ENCODE peak calls at places on chromosome 14, in ten cellular contexts. One of them, this sample, is unnamed.

GRCh38 chr14:95993768-95994592 is 45.2 kb upstream of the C14orf132 start:
- DNase-seq in substantia nigra: no peak
- DNase-seq in uterus: peak; percentile 17
- DNase-seq in ovary: no peak
- DNase-seq in fibroblast of lung: peak; percentile 78
- DNase-seq in breast epithelium: no peak
- DNase-seq in cardiac muscle cell: peak; percentile 67
- DNase-seq in heart left ventricle: no peak
- DNase-seq in H9: peak; percentile 72
- DNase-seq in PC-9: no peak
- DNase-seq in this sample: no peak

GRCh38 chr14:105273062-105273461 is 24.7 kb downstream of the BTBD6 start:
- DNase-seq in substantia nigra: no peak
- DNase-seq in uterus: no peak
- DNase-seq in ovary: no peak
- DNase-seq in fibroblast of lung: no peak
- DNase-seq in breast epithelium: peak; percentile 32
- DNase-seq in cardiac muscle cell: no peak
- DNase-seq in heart left ventricle: no peak
- DNase-seq in H9: peak; percentile 22
- DNase-seq in PC-9: peak; percentile 45
- DNase-seq in this sample: no peak

GRCh38 chr14:44658389-44658696 is 151.3 kb upstream of the FSCB start:
- DNase-seq in substantia nigra: no peak
- DNase-seq in uterus: no peak
- DNase-seq in ovary: no peak
- DNase-seq in fibroblast of lung: no peak
- DNase-seq in breast epithelium: no peak
- DNase-seq in cardiac muscle cell: no peak
- DNase-seq in heart left ventricle: no peak
- DNase-seq in H9: no peak
- DNase-seq in PC-9: no peak
- DNase-seq in this sample: no peak

GRCh38 chr14:105258846-105259245 is 10.5 kb downstream of the BTBD6 start:
- DNase-seq in substantia nigra: no peak
- DNase-seq in uterus: no peak
- DNase-seq in ovary: no peak
- DNase-seq in fibroblast of lung: peak; percentile 50
- DNase-seq in breast epithelium: no peak
- DNase-seq in cardiac muscle cell: no peak
- DNase-seq in heart left ventricle: no peak
- DNase-seq in H9: no peak
- DNase-seq in PC-9: peak; percentile 18
- DNase-seq in this sample: no peak

GRCh38 chr14:104817930-104818713 is 17.2 kb downstream of the ZBTB42 start:
- DNase-seq in substantia nigra: no peak
- DNase-seq in uterus: no peak
- DNase-seq in ovary: peak; percentile 25
- DNase-seq in fibroblast of lung: no peak
- DNase-seq in breast epithelium: no peak
- DNase-seq in cardiac muscle cell: no peak
- DNase-seq in heart left ventricle: no peak
- DNase-seq in H9: no peak
- DNase-seq in PC-9: no peak
- DNase-seq in this sample: no peak

GRCh38 chr14:94445003-94445402 is 7.6 kb downstream of the SERPINA11 start:
- DNase-seq in substantia nigra: no peak
- DNase-seq in uterus: no peak
- DNase-seq in ovary: no peak
- DNase-seq in fibroblast of lung: no peak
- DNase-seq in breast epithelium: no peak
- DNase-seq in cardiac muscle cell: no peak
- DNase-seq in heart left ventricle: no peak
- DNase-seq in H9: no peak
- DNase-seq in PC-9: no peak
- DNase-seq in this sample: no peak

GRCh38 chr14:104819361-104819771 is 18.5 kb downstream of the ZBTB42 start:
- DNase-seq in substantia nigra: no peak
- DNase-seq in uterus: no peak
- DNase-seq in ovary: peak; percentile 43
- DNase-seq in fibroblast of lung: no peak
- DNase-seq in breast epithelium: peak; percentile 15
- DNase-seq in cardiac muscle cell: no peak
- DNase-seq in heart left ventricle: no peak
- DNase-seq in H9: no peak
- DNase-seq in PC-9: no peak
- DNase-seq in this sample: no peak

GRCh38 chr14:92511472-92512247 is 1.9 kb upstream of the RIN3 start:
- DNase-seq in substantia nigra: no peak
- DNase-seq in uterus: peak; percentile 42
- DNase-seq in ovary: no peak
- DNase-seq in fibroblast of lung: peak; percentile 95
- DNase-seq in breast epithelium: no peak
- DNase-seq in cardiac muscle cell: peak; percentile 96
- DNase-seq in heart left ventricle: no peak
- DNase-seq in H9: no peak
- DNase-seq in PC-9: peak; percentile 50
- DNase-seq in this sample: no peak

GRCh38 chr14:23162800-23163199 is 20.7 kb downstream of the SLC7A8 start:
- DNase-seq in substantia nigra: no peak
- DNase-seq in uterus: no peak
- DNase-seq in ovary: no peak
- DNase-seq in fibroblast of lung: no peak
- DNase-seq in breast epithelium: no peak
- DNase-seq in cardiac muscle cell: no peak
- DNase-seq in heart left ventricle: no peak
- DNase-seq in H9: no peak
- DNase-seq in PC-9: no peak
- DNase-seq in this sample: no peak

GRCh38 chr14:23160924-23161522 is 22.4 kb downstream of the SLC7A8 start:
- DNase-seq in substantia nigra: no peak
- DNase-seq in uterus: peak; percentile 67
- DNase-seq in ovary: peak; percentile 78
- DNase-seq in fibroblast of lung: peak; percentile 93
- DNase-seq in breast epithelium: peak; percentile 66
- DNase-seq in cardiac muscle cell: peak; percentile 95
- DNase-seq in heart left ventricle: peak; percentile 47
- DNase-seq in H9: peak; percentile 80
- DNase-seq in PC-9: peak; percentile 3
- DNase-seq in this sample: peak; percentile 75

GRCh38 chr14:23164250-23164649 is 19.2 kb downstream of the SLC7A8 start:
- DNase-seq in substantia nigra: no peak
- DNase-seq in uterus: no peak
- DNase-seq in ovary: no peak
- DNase-seq in fibroblast of lung: peak; percentile 39
- DNase-seq in breast epithelium: no peak
- DNase-seq in cardiac muscle cell: peak; percentile 85
- DNase-seq in heart left ventricle: no peak
- DNase-seq in H9: no peak
- DNase-seq in PC-9: no peak
- DNase-seq in this sample: no peak

GRCh38 chr14:23163830-23164229 is 19.6 kb downstream of the SLC7A8 start:
- DNase-seq in substantia nigra: no peak
- DNase-seq in uterus: no peak
- DNase-seq in ovary: no peak
- DNase-seq in fibroblast of lung: no peak
- DNase-seq in breast epithelium: no peak
- DNase-seq in cardiac muscle cell: no peak
- DNase-seq in heart left ventricle: no peak
- DNase-seq in H9: no peak
- DNase-seq in PC-9: no peak
- DNase-seq in this sample: no peak

DNA sequence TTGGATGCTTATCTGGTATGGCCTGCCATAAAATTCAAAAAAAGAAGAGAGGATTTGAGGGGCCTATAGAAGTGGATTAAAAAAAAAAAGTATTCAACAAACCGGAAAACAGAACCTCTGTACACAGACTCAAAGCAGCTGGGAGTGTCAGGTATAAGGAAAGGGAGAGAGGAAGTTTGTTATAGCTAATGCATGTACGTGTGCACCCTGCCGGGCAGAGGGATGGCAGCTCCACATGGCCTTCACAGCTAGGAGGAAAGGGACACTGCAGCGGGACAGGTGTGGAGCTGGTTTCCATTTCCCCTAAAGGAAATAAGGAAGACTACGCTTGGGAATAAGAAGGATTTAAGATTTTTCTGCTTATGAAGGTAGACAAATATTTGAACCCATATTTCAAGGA is 21.5 kb downstream of the SLC7A8 start:
- DNase-seq in substantia nigra: no peak
- DNase-seq in uterus: no peak
- DNase-seq in ovary: no peak
- DNase-seq in fibroblast of lung: no peak
- DNase-seq in breast epithelium: no peak
- DNase-seq in cardiac muscle cell: no peak
- DNase-seq in heart left ventricle: no peak
- DNase-seq in H9: no peak
- DNase-seq in PC-9: no peak
- DNase-seq in this sample: no peak
- H3K27ac ChIP-seq in substantia nigra: no peak overlapping the region
- H3K27ac ChIP-seq in uterus: no peak overlapping the region
- H3K27ac ChIP-seq in ovary: no peak overlapping the region
- H3K27ac ChIP-seq in fibroblast of lung: no peak overlapping the region
- H3K27ac ChIP-seq in breast epithelium: peak overlapping the region; percentile 26
- H3K27ac ChIP-seq in cardiac muscle cell: no peak overlapping the region
- H3K27ac ChIP-seq in heart left ventricle: no peak overlapping the region
- H3K27ac ChIP-seq in H9: no peak overlapping the region
- H3K27ac ChIP-seq in PC-9: no peak overlapping the region
- H3K27ac ChIP-seq in this sample: peak overlapping the region; percentile 9

DNA sequence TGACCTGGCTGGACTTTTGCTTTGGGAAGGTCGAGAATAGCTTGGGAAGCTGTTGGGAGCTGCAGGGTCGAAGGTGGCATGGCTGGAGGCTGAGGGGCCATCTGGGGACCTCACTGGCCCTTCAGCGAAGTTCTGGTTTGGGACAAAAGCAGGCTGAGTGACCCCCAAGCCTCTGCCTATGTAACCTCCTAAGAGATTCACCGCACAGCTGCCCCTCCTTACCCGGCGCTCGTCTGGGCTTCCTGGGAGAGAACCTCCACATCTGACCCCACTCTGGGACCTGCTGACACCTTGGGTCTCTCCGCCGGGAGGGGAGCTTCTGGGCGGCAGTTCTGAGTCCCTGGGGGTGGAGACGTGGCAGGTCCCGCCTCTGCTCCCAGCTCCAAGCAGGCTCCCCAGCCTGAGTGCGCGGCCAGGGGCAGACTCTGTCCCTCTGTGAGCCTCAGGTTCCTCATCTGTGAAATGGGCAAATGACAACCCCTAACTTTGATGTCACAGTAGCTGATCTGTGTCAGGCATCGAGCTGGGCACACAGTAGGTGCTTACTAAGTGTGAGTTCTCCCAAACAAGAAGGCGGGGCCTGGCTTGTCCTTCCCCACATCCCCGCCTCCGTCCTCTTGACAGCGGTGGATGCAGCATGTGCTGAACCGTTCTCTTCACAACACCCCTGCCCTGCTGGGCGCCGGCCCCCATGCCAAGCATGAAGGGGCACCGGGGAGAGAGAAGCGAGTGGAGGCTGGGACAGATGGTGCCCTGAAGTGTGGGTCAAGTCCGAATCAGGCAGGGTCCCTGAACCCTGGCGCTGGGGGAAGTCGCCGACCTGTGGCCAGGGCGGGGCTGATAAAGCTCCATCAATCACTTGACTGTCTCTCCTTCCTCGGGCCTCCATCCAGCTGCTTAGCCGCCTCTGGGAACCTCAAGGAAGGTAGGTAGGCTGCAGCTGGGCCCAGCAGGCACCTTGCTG is 3.8 kb downstream of the EXOC3L4 start:
- DNase-seq in substantia nigra: no peak
- DNase-seq in uterus: no peak
- DNase-seq in ovary: no peak
- DNase-seq in fibroblast of lung: no peak
- DNase-seq in breast epithelium: no peak
- DNase-seq in cardiac muscle cell: no peak
- DNase-seq in heart left ventricle: no peak
- DNase-seq in H9: no peak
- DNase-seq in PC-9: no peak
- DNase-seq in this sample: no peak
- H3K27ac ChIP-seq in substantia nigra: no peak overlapping the region
- H3K27ac ChIP-seq in uterus: no peak overlapping the region
- H3K27ac ChIP-seq in ovary: no peak overlapping the region
- H3K27ac ChIP-seq in fibroblast of lung: no peak overlapping the region
- H3K27ac ChIP-seq in breast epithelium: no peak overlapping the region
- H3K27ac ChIP-seq in cardiac muscle cell: no peak overlapping the region
- H3K27ac ChIP-seq in heart left ventricle: no peak overlapping the region
- H3K27ac ChIP-seq in H9: no peak overlapping the region
- H3K27ac ChIP-seq in PC-9: no peak overlapping the region
- H3K27ac ChIP-seq in this sample: no peak overlapping the region

GRCh38 chr14:68585690-68586089 is 207.2 kb downstream of the ZFP36L1 start:
- DNase-seq in substantia nigra: no peak
- DNase-seq in uterus: peak; percentile 72
- DNase-seq in ovary: peak; percentile 41
- DNase-seq in fibroblast of lung: no peak
- DNase-seq in breast epithelium: no peak
- DNase-seq in cardiac muscle cell: peak; percentile 40
- DNase-seq in heart left ventricle: peak; percentile 32
- DNase-seq in H9: no peak
- DNase-seq in PC-9: no peak
- DNase-seq in this sample: peak; percentile 39
- H3K27ac ChIP-seq in substantia nigra: no peak overlapping the region
- H3K27ac ChIP-seq in uterus: peak overlapping the region; percentile 91
- H3K27ac ChIP-seq in ovary: peak overlapping the region; percentile 8
- H3K27ac ChIP-seq in fibroblast of lung: no peak overlapping the region
- H3K27ac ChIP-seq in breast epithelium: peak overlapping the region; percentile 87
- H3K27ac ChIP-seq in cardiac muscle cell: no peak overlapping the region
- H3K27ac ChIP-seq in heart left ventricle: peak overlapping the region; percentile 9
- H3K27ac ChIP-seq in H9: no peak overlapping the region
- H3K27ac ChIP-seq in PC-9: no peak overlapping the region
- H3K27ac ChIP-seq in this sample: peak overlapping the region; percentile 45

GRCh38 chr14:59997496-59997895 is 77.6 kb downstream of the LRRC9 start:
- DNase-seq in substantia nigra: no peak
- DNase-seq in uterus: no peak
- DNase-seq in ovary: no peak
- DNase-seq in fibroblast of lung: peak; percentile 17
- DNase-seq in breast epithelium: no peak
- DNase-seq in cardiac muscle cell: peak; percentile 4
- DNase-seq in heart left ventricle: no peak
- DNase-seq in H9: no peak
- DNase-seq in PC-9: no peak
- DNase-seq in this sample: no peak

GRCh38 chr14:59997966-59998365 is 78.0 kb downstream of the LRRC9 start:
- DNase-seq in substantia nigra: no peak
- DNase-seq in uterus: no peak
- DNase-seq in ovary: no peak
- DNase-seq in fibroblast of lung: no peak
- DNase-seq in breast epithelium: no peak
- DNase-seq in cardiac muscle cell: no peak
- DNase-seq in heart left ventricle: no peak
- DNase-seq in H9: no peak
- DNase-seq in PC-9: no peak
- DNase-seq in this sample: no peak

GRCh38 chr14:60002819-60003492 is 83.0 kb downstream of the LRRC9 start:
- DNase-seq in substantia nigra: peak; percentile 2
- DNase-seq in uterus: peak; percentile 23
- DNase-seq in ovary: no peak
- DNase-seq in fibroblast of lung: no peak
- DNase-seq in breast epithelium: no peak
- DNase-seq in cardiac muscle cell: no peak
- DNase-seq in heart left ventricle: peak; percentile 92
- DNase-seq in H9: no peak
- DNase-seq in PC-9: no peak
- DNase-seq in this sample: no peak

GRCh38 chr14:60003991-60004390 is 84.0 kb downstream of the LRRC9 start:
- DNase-seq in substantia nigra: no peak
- DNase-seq in uterus: no peak
- DNase-seq in ovary: no peak
- DNase-seq in fibroblast of lung: no peak
- DNase-seq in breast epithelium: no peak
- DNase-seq in cardiac muscle cell: no peak
- DNase-seq in heart left ventricle: no peak
- DNase-seq in H9: no peak
- DNase-seq in PC-9: no peak
- DNase-seq in this sample: no peak

DNA sequence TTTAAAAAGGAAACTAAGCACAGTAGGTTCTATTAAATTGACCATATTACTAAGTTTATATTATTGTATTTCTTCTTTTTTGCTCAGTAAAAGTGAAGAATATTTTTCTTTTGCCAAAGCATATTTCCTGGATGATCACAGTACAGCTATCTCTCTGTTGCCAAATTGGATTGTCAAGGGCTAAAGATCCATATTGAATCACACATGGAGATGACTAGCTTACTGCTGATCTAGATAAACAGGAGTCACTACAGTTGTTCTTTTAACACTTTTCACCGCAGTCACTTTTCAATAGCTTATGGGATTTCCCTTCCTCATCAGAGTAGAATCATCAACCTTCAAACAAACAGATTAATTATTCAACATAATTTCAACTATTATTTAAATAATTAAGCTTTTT is 78.6 kb downstream of the LRRC9 start:
- DNase-seq in substantia nigra: no peak
- DNase-seq in uterus: no peak
- DNase-seq in ovary: no peak
- DNase-seq in fibroblast of lung: no peak
- DNase-seq in breast epithelium: no peak
- DNase-seq in cardiac muscle cell: no peak
- DNase-seq in heart left ventricle: no peak
- DNase-seq in H9: no peak
- DNase-seq in PC-9: no peak
- DNase-seq in this sample: no peak
- H3K27ac ChIP-seq in substantia nigra: no peak overlapping the region
- H3K27ac ChIP-seq in uterus: no peak overlapping the region
- H3K27ac ChIP-seq in ovary: no peak overlapping the region
- H3K27ac ChIP-seq in fibroblast of lung: no peak overlapping the region
- H3K27ac ChIP-seq in breast epithelium: no peak overlapping the region
- H3K27ac ChIP-seq in cardiac muscle cell: no peak overlapping the region
- H3K27ac ChIP-seq in heart left ventricle: no peak overlapping the region
- H3K27ac ChIP-seq in H9: no peak overlapping the region
- H3K27ac ChIP-seq in PC-9: no peak overlapping the region
- H3K27ac ChIP-seq in this sample: no peak overlapping the region

This sample was measured in caudate nucleus.